ENCODE peak calls at places on chromosomes 6 and 20, in four cellular contexts. X is non-pigmented ciliary epithelial cell; Y is effector CD8-positive, alpha-beta T cell; Z is COR-L47. M is an unnamed sample.

GRCh38 chr6:131015630-131016263 is 47.3 kb downstream of the EPB41L2 start:
- DNase-seq in X (no peak), Z (no peak), Y (no peak), M (no peak)

GRCh38 chr6:123380257-123380656 is 256.5 kb downstream of the TRDN start:
- DNase-seq in X (peak; percentile 1), Y (no peak), Z (peak; percentile 41), M (no peak)

GRCh38 chr20:49653925-49654324 is 59.8 kb downstream of the B4GALT5 start:
- DNase-seq in Y (no peak), Z (no peak), X (no peak), M (no peak)

GRCh38 chr20:48843125-48843806 is 15.5 kb upstream of the PREX1 start:
- DNase-seq in Z (no peak), X (no peak), Y (no peak), M (no peak)

GRCh38 chr6:167984144-167984719 is 13.2 kb upstream of the KIF25 start:
- DNase-seq in Z (no peak), X (no peak), Y (no peak), M (no peak)

GRCh38 chr6:26743157-26743821 is 83.7 kb upstream of the ZNF322 start:
- DNase-seq in Z (no peak), Y (no peak), X (peak; percentile 65), M (no peak)

GRCh38 chr6:142152731-142153130 is 5.7 kb downstream of the VTA1 start:
- DNase-seq in X (peak; percentile 51), Y (no peak), Z (no peak), M (no peak)

GRCh38 chr20:62764156-62764935 is 31.9 kb upstream of the MRGBP start:
- DNase-seq in Y (no peak), X (no peak), Z (no peak), M (no peak)

GRCh38 chr6:158506577-158506976 is 53.3 kb upstream of the TMEM181 start:
- DNase-seq in Z (no peak), X (no peak), Y (no peak), M (no peak)

GRCh38 chr6:12528171-12528570 is 188.4 kb upstream of the PHACTR1 start:
- DNase-seq in Z (no peak), X (no peak), Y (no peak), M (no peak)

GRCh38 chr6:55825402-55826051 is 49.9 kb downstream of the BMP5 start:
- DNase-seq in Z (no peak), Y (no peak), X (peak; percentile 63), M (no peak)

GRCh38 chr20:62732766-62733165 is 24.1 kb downstream of the NTSR1 start:
- DNase-seq in Y (no peak), X (no peak), Z (no peak), M (no peak)

GRCh38 chr20:63471719-63472158 is 716 bp downstream of the KCNQ2 start:
- DNase-seq in X (no peak), Z (no peak), Y (no peak), M (no peak)

GRCh38 chr6:109455161-109455501 is 441 bp downstream of the MICAL1 start:
- DNase-seq in Z (no peak), Y (peak; percentile 48), X (no peak), M (no peak)

GRCh38 chr20:48180637-48181036 is 395.4 kb upstream of the SULF2 start:
- DNase-seq in Z (peak; percentile 45), X (peak; percentile 45), Y (no peak), M (no peak)